ENCODE peak calls at places on chromosomes 12 and 14, in ten cellular contexts. V is PC-3, Y is upper lobe of left lung, G is BE2C, H is body of pancreas, S is WTC11, C is nephron progenitor cell, P is mucosa of descending colon, F is fibroblast of mammary gland, M is left ventricle myocardium inferior. D is an unnamed sample.

GRCh38 chr14:63275611-63276010 is 43.1 kb downstream of the GPHB5 start:
- DNase-seq in V (no peak), Y (no peak), H (no peak), M (no peak), G (no peak), F (no peak), P (no peak), C (no peak), S (no peak), D (no peak)

GRCh38 chr12:116317986-116318737 is 40.7 kb upstream of the MED13L start:
- DNase-seq in M (no peak), Y (peak), P (no peak), S (no peak), G (no peak), C (no peak), V (peak), H (peak), F (no peak), D (no peak)

GRCh38 chr12:72274926-72275325 is 2.8 kb downstream of the TRHDE start:
- DNase-seq in C (no peak), H (peak), M (no peak), P (no peak), V (peak), S (no peak), Y (no peak), G (no peak), F (peak), D (no peak)

GRCh38 chr14:21057803-21058675 is at the start of gene RNASE8:
- DNase-seq in P (no peak), H (no peak), V (no peak), G (no peak), Y (no peak), S (no peak), C (no peak), F (peak), M (no peak), D (no peak)

GRCh38 chr12:88035271-88035906 is 6.2 kb upstream of the C12orf50 start:
- DNase-seq in H (peak), V (peak), M (peak), S (peak), F (peak), C (peak), Y (peak), P (peak), G (peak), D (peak)

GRCh38 chr12:94844452-94844851 is 159.0 kb downstream of the NDUFA12 start:
- DNase-seq in F (no peak), G (no peak), H (no peak), V (no peak), S (no peak), Y (no peak), P (no peak), M (no peak), C (no peak), D (no peak)

GRCh38 chr12:6383572-6384498 is at the start of gene LTBR:
- DNase-seq in H (peak), V (peak), Y (peak), G (no peak), S (peak), M (peak), C (peak), F (peak), P (peak), D (peak)

GRCh38 chr14:93824518-93825234 is 36.4 kb upstream of the PRIMA1 start:
- DNase-seq in Y (no peak), H (no peak), S (no peak), F (no peak), C (peak), P (no peak), G (peak), M (no peak), V (no peak), D (no peak)

GRCh38 chr14:21891921-21892320 is 218.3 kb upstream of the OR4E1 start:
- DNase-seq in H (no peak), P (no peak), S (no peak), M (no peak), V (no peak), Y (no peak), F (no peak), G (no peak), C (no peak), D (no peak)

GRCh38 chr12:82507656-82508055 is 149.3 kb downstream of the METTL25 start:
- DNase-seq in M (no peak), P (no peak), C (no peak), Y (no peak), F (no peak), H (no peak), S (no peak), G (no peak), V (no peak), D (no peak)

GRCh38 chr12:86838709-86839108 is 582.5 kb upstream of the MGAT4C start:
- DNase-seq in V (no peak), P (no peak), H (no peak), F (no peak), C (no peak), S (no peak), Y (no peak), M (no peak), G (peak), D (no peak)

GRCh38 chr12:131366261-131366871 is 344.5 kb upstream of the SFSWAP start:
- DNase-seq in Y (no peak), V (no peak), M (no peak), C (no peak), H (no peak), P (peak), S (no peak), F (no peak), G (no peak), D (no peak)

GRCh38 chr12:107642240-107642639 is 43.4 kb upstream of the PWP1 start:
- DNase-seq in Y (no peak), P (no peak), C (no peak), V (no peak), S (no peak), F (no peak), G (no peak), M (no peak), H (no peak), D (no peak)

GRCh38 chr12:107645630-107646333 is 39.8 kb upstream of the PWP1 start:
- DNase-seq in Y (no peak), S (peak), M (no peak), V (no peak), F (no peak), H (no peak), G (peak), P (no peak), C (peak), D (no peak)

GRCh38 chr12:107641154-107641553 is 44.4 kb upstream of the PWP1 start:
- DNase-seq in Y (no peak), F (no peak), C (no peak), V (no peak), P (no peak), H (no peak), S (no peak), M (no peak), G (no peak), D (no peak)
- TF ChIP-seq CTCF in Y (no peak), F (no peak), C (no peak), V (no peak), P (no peak), H (no peak), S (no peak), M (no peak), G (no peak), D (no peak)

GRCh38 chr12:17352164-17352563 is 737.8 kb downstream of the RERGL start:
- DNase-seq in P (no peak), F (no peak), M (no peak), C (no peak), G (no peak), S (no peak), H (no peak), V (no peak), Y (no peak), D (no peak)
- TF ChIP-seq CTCF in P (no peak), F (no peak), M (no peak), C (peak), G (no peak), S (no peak), H (no peak), V (peak), Y (no peak), D (peak)

DNA sequence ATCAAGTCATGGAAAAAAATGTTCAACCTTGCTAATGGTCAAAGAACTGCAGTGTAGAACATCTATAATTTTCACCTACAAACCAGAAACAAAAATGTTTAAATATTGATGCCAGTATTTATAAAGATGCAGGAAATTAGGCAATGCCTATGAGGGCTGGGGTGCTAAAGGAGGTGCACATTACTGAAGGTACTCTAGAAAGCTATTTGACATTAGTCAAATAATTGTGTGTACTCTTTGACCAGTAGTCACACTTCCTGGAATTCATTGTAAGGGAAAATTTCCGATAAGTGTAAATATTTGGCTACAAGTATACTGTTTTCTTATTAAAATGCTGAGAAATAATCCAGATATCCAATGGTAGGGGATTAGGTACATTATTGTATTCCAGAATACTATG is 36.4 kb upstream of the HDAC7 start:
- DNase-seq in H (no peak), G (no peak), M (no peak), F (no peak), C (no peak), P (no peak), V (no peak), S (no peak), Y (no peak), D (no peak)
- TF ChIP-seq CTCF in H (no peak), G (no peak), M (no peak), F (no peak), C (no peak), P (no peak), V (no peak), S (no peak), Y (no peak), D (no peak)

GRCh38 chr12:122117979-122118378 is 39.4 kb downstream of the MLXIP start:
- DNase-seq in F (peak), H (no peak), M (peak), S (no peak), P (peak), V (no peak), C (no peak), G (no peak), Y (no peak), D (no peak)

GRCh38 chr12:122121341-122122192 is 43.0 kb downstream of the MLXIP start:
- DNase-seq in C (no peak), S (no peak), F (no peak), G (no peak), H (no peak), Y (no peak), M (peak), P (no peak), V (no peak), D (no peak)

GRCh38 chr12:122111070-122111750 is 32.7 kb downstream of the MLXIP start:
- DNase-seq in Y (no peak), V (peak), F (no peak), M (no peak), S (no peak), H (peak), C (no peak), G (no peak), P (no peak), D (no peak)

DNA sequence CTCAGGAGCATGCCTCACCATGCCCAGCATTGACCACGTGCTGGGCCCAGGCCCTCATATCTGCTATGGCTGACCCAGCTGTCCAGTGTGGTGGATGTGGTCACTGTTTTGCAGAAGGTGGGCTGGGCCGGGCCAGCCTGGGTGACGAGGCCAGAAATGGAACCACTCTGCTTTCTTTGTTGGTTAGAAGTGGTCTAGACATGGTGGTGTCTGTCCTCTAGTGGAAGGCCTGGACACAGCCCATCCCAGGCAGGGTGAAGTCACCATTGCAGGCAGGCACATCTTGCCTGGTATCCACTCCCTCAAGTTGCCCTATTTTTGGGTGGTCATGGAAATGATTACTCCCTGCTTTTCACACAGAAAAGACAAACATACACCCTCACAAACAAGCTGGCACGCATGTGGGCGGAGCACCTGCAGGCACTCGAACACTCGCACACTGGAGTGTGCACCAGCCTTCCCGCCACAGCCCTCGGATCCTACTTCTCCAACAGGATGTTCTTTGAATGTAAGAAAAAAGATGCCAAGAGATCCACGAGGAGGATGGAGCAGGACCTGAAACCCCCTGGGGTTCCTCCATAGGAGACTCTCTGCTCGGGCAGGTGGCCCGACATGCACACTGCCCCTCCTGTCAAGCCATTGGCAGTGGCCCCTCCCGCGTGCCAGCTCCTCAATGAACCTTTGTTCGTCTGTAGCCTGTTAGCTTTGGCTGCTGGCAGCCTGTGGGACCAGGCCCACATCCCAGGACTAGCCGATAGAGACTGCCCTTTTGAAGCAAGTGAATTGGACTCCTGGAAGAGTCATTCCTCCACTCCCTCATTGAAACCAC is 38.4 kb downstream of the MLXIP start:
- DNase-seq in Y (no peak), S (no peak), V (no peak), F (no peak), H (peak), C (no peak), P (peak), M (peak), G (no peak), D (no peak)
- TF ChIP-seq CTCF in Y (no peak), S (no peak), V (no peak), F (no peak), H (peak), C (no peak), P (no peak), M (peak), G (peak), D (no peak)

D was measured in endothelial cell.